ENCODE peak calls at places on chromosomes 1 and 21, in nine cellular contexts. M, U, R, Z, C, Y, B, A and F are unnamed samples.

GRCh38 chr1:29120955-29121485 is 2.7 kb downstream of the TMEM200B start:
- DNase-seq in M (peak), U (peak), R (peak), Z (peak), C (peak), Y (no peak), B (no peak), A (peak), F (peak)

GRCh38 chr1:207763972-207764371 is 12.1 kb downstream of the CD46 start:
- DNase-seq in M (no peak), U (no peak), R (no peak), Z (no peak), C (no peak), Y (no peak), B (no peak), A (no peak), F (no peak)

GRCh38 chr1:2602311-2602835 is 15.8 kb downstream of the PRXL2B start:
- DNase-seq in M (no peak), U (no peak), R (no peak), Z (no peak), C (no peak), Y (no peak), B (no peak), A (no peak), F (no peak)

GRCh38 chr21:46091118-46091517 is 6.8 kb upstream of the COL6A2 start:
- DNase-seq in M (no peak), U (no peak), R (no peak), Z (no peak), C (no peak), Y (no peak), B (no peak), A (no peak), F (no peak)

GRCh38 chr1:166920561-166921475 is 44.8 kb upstream of the TADA1 start:
- DNase-seq in M (no peak), U (peak), R (no peak), Z (no peak), C (no peak), Y (no peak), B (no peak), A (no peak), F (peak)

GRCh38 chr1:67970088-67970487 is 80.3 kb downstream of the DIRAS3 start:
- DNase-seq in M (no peak), U (peak), R (no peak), Z (no peak), C (peak), Y (peak), B (peak), A (no peak), F (no peak)

GRCh38 chr1:208731976-208732821 is 488.0 kb upstream of the PLXNA2 start:
- DNase-seq in M (no peak), U (no peak), R (no peak), Z (no peak), C (peak), Y (peak), B (no peak), A (no peak), F (peak)

GRCh38 chr1:48470506-48470905 is 1.5 kb downstream of the SPATA6 start:
- DNase-seq in M (no peak), U (peak), R (no peak), Z (no peak), C (peak), Y (no peak), B (no peak), A (peak), F (peak)

GRCh38 chr1:147567594-147568381 is 26.5 kb downstream of the BCL9 start:
- DNase-seq in M (no peak), U (no peak), R (no peak), Z (no peak), C (no peak), Y (no peak), B (no peak), A (no peak), F (no peak)

GRCh38 chr1:231161711-231162299 is at the start of gene TRIM67:
- DNase-seq in M (no peak), U (no peak), R (no peak), Z (no peak), C (peak), Y (peak), B (no peak), A (no peak), F (no peak)

GRCh38 chr21:35528109-35529042 is 479.3 kb upstream of the RUNX1 start:
- DNase-seq in M (no peak), U (peak), R (peak), Z (peak), C (peak), Y (peak), B (no peak), A (peak), F (peak)

GRCh38 chr1:66570196-66570595 is 36.2 kb downstream of the SGIP1 start:
- DNase-seq in M (no peak), U (no peak), R (no peak), Z (no peak), C (peak), Y (peak), B (no peak), A (no peak), F (no peak)

GRCh38 chr1:41277371-41277994 is 35.4 kb upstream of the SCMH1 start:
- DNase-seq in M (no peak), U (no peak), R (peak), Z (no peak), C (no peak), Y (no peak), B (no peak), A (no peak), F (peak)

GRCh38 chr1:3261007-3261968 is 192.3 kb downstream of the PRDM16 start:
- DNase-seq in M (no peak), U (no peak), R (no peak), Z (no peak), C (no peak), Y (no peak), B (no peak), A (no peak), F (no peak)

GRCh38 chr1:907611-908451 is 15.9 kb upstream of the SAMD11 start:
- DNase-seq in M (no peak), U (no peak), R (no peak), Z (no peak), C (no peak), Y (no peak), B (no peak), A (no peak), F (no peak)

GRCh38 chr1:11157867-11158266 is 31.3 kb upstream of the ANGPTL7 start:
- DNase-seq in M (no peak), U (peak), R (no peak), Z (no peak), C (peak), Y (no peak), B (peak), A (no peak), F (no peak)

GRCh38 chr1:55211909-55212308 is 3.3 kb downstream of the USP24 start:
- DNase-seq in M (no peak), U (no peak), R (peak), Z (no peak), C (no peak), Y (no peak), B (no peak), A (no peak), F (no peak)

GRCh38 chr1:150536836-150537731 is 12.1 kb upstream of the ADAMTSL4 start:
- DNase-seq in M (no peak), U (no peak), R (no peak), Z (no peak), C (peak), Y (peak), B (no peak), A (no peak), F (no peak)

GRCh38 chr1:193537266-193538003 is 351.0 kb upstream of the B3GALT2 start:
- DNase-seq in M (no peak), U (no peak), R (peak), Z (peak), C (no peak), Y (peak), B (no peak), A (peak), F (no peak)

GRCh38 chr1:64471218-64471719 is 1.3 kb downstream of the CACHD1 start:
- DNase-seq in M (no peak), U (peak), R (no peak), Z (no peak), C (peak), Y (no peak), B (peak), A (peak), F (peak)

GRCh38 chr1:184424945-184425344 is 38.1 kb downstream of the C1orf21 start:
- DNase-seq in M (no peak), U (no peak), R (no peak), Z (no peak), C (no peak), Y (no peak), B (no peak), A (no peak), F (no peak)